ENCODE peak calls at places on chromosome 19, in ten cellular contexts. One of them, this sample, is unnamed.

GRCh38 chr19:11324079-11324661 is 15.3 kb downstream of the RAB3D start:
- DNase-seq in ascending aorta: peak; percentile 67
- DNase-seq in GM23248: peak; percentile 95
- DNase-seq in C1 segment of cervical spinal cord: peak; percentile 78
- DNase-seq in NCI-H1092 treated with DMSO at 0.1 percent for 48 hours: peak; percentile 58
- DNase-seq in amniotic epithelial cell: peak; percentile 97
- DNase-seq in stimulated activated naive CD4-positive, alpha-beta T cell: no peak
- DNase-seq in iris pigment epithelial cell: peak; percentile 98
- DNase-seq in hypothalamus: peak; percentile 76
- DNase-seq in NCI-H2171 treated with DMSO at 0.1 percent for 48 hours: peak; percentile 52
- DNase-seq in this sample: peak; percentile 30

GRCh38 chr19:30221176-30221575 is 151.0 kb upstream of the ZNF536 start:
- DNase-seq in ascending aorta: no peak
- DNase-seq in GM23248: no peak
- DNase-seq in C1 segment of cervical spinal cord: no peak
- DNase-seq in NCI-H1092 treated with DMSO at 0.1 percent for 48 hours: no peak
- DNase-seq in amniotic epithelial cell: no peak
- DNase-seq in stimulated activated naive CD4-positive, alpha-beta T cell: no peak
- DNase-seq in iris pigment epithelial cell: no peak
- DNase-seq in hypothalamus: no peak
- DNase-seq in NCI-H2171 treated with DMSO at 0.1 percent for 48 hours: no peak
- DNase-seq in this sample: no peak

GRCh38 chr19:16945762-16946465 is 57.1 kb downstream of the F2RL3 start:
- DNase-seq in ascending aorta: no peak
- DNase-seq in GM23248: no peak
- DNase-seq in C1 segment of cervical spinal cord: no peak
- DNase-seq in NCI-H1092 treated with DMSO at 0.1 percent for 48 hours: no peak
- DNase-seq in amniotic epithelial cell: no peak
- DNase-seq in stimulated activated naive CD4-positive, alpha-beta T cell: no peak
- DNase-seq in iris pigment epithelial cell: no peak
- DNase-seq in hypothalamus: no peak
- DNase-seq in NCI-H2171 treated with DMSO at 0.1 percent for 48 hours: no peak
- DNase-seq in this sample: no peak

GRCh38 chr19:13459351-13459750 is 46.9 kb downstream of the CACNA1A start:
- DNase-seq in ascending aorta: no peak
- DNase-seq in GM23248: no peak
- DNase-seq in C1 segment of cervical spinal cord: peak; percentile 7
- DNase-seq in NCI-H1092 treated with DMSO at 0.1 percent for 48 hours: peak; percentile 88
- DNase-seq in amniotic epithelial cell: no peak
- DNase-seq in stimulated activated naive CD4-positive, alpha-beta T cell: no peak
- DNase-seq in iris pigment epithelial cell: no peak
- DNase-seq in hypothalamus: peak; percentile 75
- DNase-seq in NCI-H2171 treated with DMSO at 0.1 percent for 48 hours: no peak
- DNase-seq in this sample: no peak

GRCh38 chr19:13132471-13133166 is 14.6 kb downstream of the NACC1 start:
- DNase-seq in ascending aorta: no peak
- DNase-seq in GM23248: peak; percentile 96
- DNase-seq in C1 segment of cervical spinal cord: no peak
- DNase-seq in NCI-H1092 treated with DMSO at 0.1 percent for 48 hours: no peak
- DNase-seq in amniotic epithelial cell: peak; percentile 86
- DNase-seq in stimulated activated naive CD4-positive, alpha-beta T cell: no peak
- DNase-seq in iris pigment epithelial cell: peak; percentile 86
- DNase-seq in hypothalamus: no peak
- DNase-seq in NCI-H2171 treated with DMSO at 0.1 percent for 48 hours: no peak
- DNase-seq in this sample: no peak

GRCh38 chr19:51330366-51330765 is 11.6 kb downstream of the VSIG10L start:
- DNase-seq in ascending aorta: no peak
- DNase-seq in GM23248: no peak
- DNase-seq in C1 segment of cervical spinal cord: no peak
- DNase-seq in NCI-H1092 treated with DMSO at 0.1 percent for 48 hours: no peak
- DNase-seq in amniotic epithelial cell: no peak
- DNase-seq in stimulated activated naive CD4-positive, alpha-beta T cell: no peak
- DNase-seq in iris pigment epithelial cell: no peak
- DNase-seq in hypothalamus: no peak
- DNase-seq in NCI-H2171 treated with DMSO at 0.1 percent for 48 hours: no peak
- DNase-seq in this sample: no peak

GRCh38 chr19:30596813-30597399 is 224.7 kb downstream of the ZNF536 start:
- DNase-seq in ascending aorta: no peak
- DNase-seq in GM23248: no peak
- DNase-seq in C1 segment of cervical spinal cord: no peak
- DNase-seq in NCI-H1092 treated with DMSO at 0.1 percent for 48 hours: no peak
- DNase-seq in amniotic epithelial cell: no peak
- DNase-seq in stimulated activated naive CD4-positive, alpha-beta T cell: no peak
- DNase-seq in iris pigment epithelial cell: no peak
- DNase-seq in hypothalamus: no peak
- DNase-seq in NCI-H2171 treated with DMSO at 0.1 percent for 48 hours: no peak
- DNase-seq in this sample: no peak

GRCh38 chr19:17235618-17236413 is 9.8 kb downstream of the OCEL1 start:
- DNase-seq in ascending aorta: no peak
- DNase-seq in GM23248: peak; percentile 90
- DNase-seq in C1 segment of cervical spinal cord: no peak
- DNase-seq in NCI-H1092 treated with DMSO at 0.1 percent for 48 hours: peak; percentile 67
- DNase-seq in amniotic epithelial cell: peak; percentile 74
- DNase-seq in stimulated activated naive CD4-positive, alpha-beta T cell: peak; percentile 60
- DNase-seq in iris pigment epithelial cell: peak; percentile 81
- DNase-seq in hypothalamus: peak; percentile 66
- DNase-seq in NCI-H2171 treated with DMSO at 0.1 percent for 48 hours: peak; percentile 63
- DNase-seq in this sample: peak; percentile 11

GRCh38 chr19:3576696-3577443 is 4.1 kb downstream of the HMG20B start:
- DNase-seq in ascending aorta: no peak
- DNase-seq in GM23248: peak; percentile 90
- DNase-seq in C1 segment of cervical spinal cord: no peak
- DNase-seq in NCI-H1092 treated with DMSO at 0.1 percent for 48 hours: no peak
- DNase-seq in amniotic epithelial cell: peak; percentile 72
- DNase-seq in stimulated activated naive CD4-positive, alpha-beta T cell: no peak
- DNase-seq in iris pigment epithelial cell: peak; percentile 82
- DNase-seq in hypothalamus: peak; percentile 68
- DNase-seq in NCI-H2171 treated with DMSO at 0.1 percent for 48 hours: no peak
- DNase-seq in this sample: no peak

GRCh38 chr19:6092329-6093286 is 17.7 kb downstream of the RFX2 start:
- DNase-seq in ascending aorta: peak; percentile 75
- DNase-seq in GM23248: peak; percentile 98
- DNase-seq in C1 segment of cervical spinal cord: peak; percentile 69
- DNase-seq in NCI-H1092 treated with DMSO at 0.1 percent for 48 hours: peak; percentile 77
- DNase-seq in amniotic epithelial cell: peak; percentile 66
- DNase-seq in stimulated activated naive CD4-positive, alpha-beta T cell: no peak
- DNase-seq in iris pigment epithelial cell: peak; percentile 78
- DNase-seq in hypothalamus: peak; percentile 73
- DNase-seq in NCI-H2171 treated with DMSO at 0.1 percent for 48 hours: peak; percentile 96
- DNase-seq in this sample: no peak

GRCh38 chr19:38210458-38210987 is 13.5 kb downstream of the DPF1 start:
- DNase-seq in ascending aorta: no peak
- DNase-seq in GM23248: peak; percentile 48
- DNase-seq in C1 segment of cervical spinal cord: peak; percentile 49
- DNase-seq in NCI-H1092 treated with DMSO at 0.1 percent for 48 hours: peak; percentile 39
- DNase-seq in amniotic epithelial cell: peak; percentile 16
- DNase-seq in stimulated activated naive CD4-positive, alpha-beta T cell: no peak
- DNase-seq in iris pigment epithelial cell: no peak
- DNase-seq in hypothalamus: peak; percentile 83
- DNase-seq in NCI-H2171 treated with DMSO at 0.1 percent for 48 hours: peak; percentile 79
- DNase-seq in this sample: no peak